ENCODE peak calls at places on chromosome 9, in six cellular contexts. One of them, this sample, is unnamed.

GRCh38 chr9:97388721-97389238 is 23.1 kb upstream of the TDRD7 start:
- DNase-seq in transverse colon: no peak
- DNase-seq in left ventricle myocardium inferior: no peak
- DNase-seq in PC-9: no peak
- DNase-seq in upper lobe of left lung: no peak
- DNase-seq in stomach: no peak
- DNase-seq in this sample: no peak

GRCh38 chr9:4714266-4715016 is 26.6 kb downstream of the AK3 start:
- DNase-seq in transverse colon: no peak
- DNase-seq in left ventricle myocardium inferior: no peak
- DNase-seq in PC-9: no peak
- DNase-seq in upper lobe of left lung: no peak
- DNase-seq in stomach: no peak
- DNase-seq in this sample: no peak

GRCh38 chr9:111601237-111602018 is 2.0 kb upstream of the PTGR1 start:
- DNase-seq in transverse colon: no peak
- DNase-seq in left ventricle myocardium inferior: no peak
- DNase-seq in PC-9: peak; percentile 60
- DNase-seq in upper lobe of left lung: no peak
- DNase-seq in stomach: no peak
- DNase-seq in this sample: no peak

GRCh38 chr9:75378036-75378435 is 289.7 kb downstream of the OSTF1 start:
- DNase-seq in transverse colon: no peak
- DNase-seq in left ventricle myocardium inferior: peak; percentile 64
- DNase-seq in PC-9: no peak
- DNase-seq in upper lobe of left lung: peak; percentile 34
- DNase-seq in stomach: no peak
- DNase-seq in this sample: no peak

GRCh38 chr9:89366711-89367110 is 48.4 kb downstream of the SECISBP2 start:
- DNase-seq in transverse colon: no peak
- DNase-seq in left ventricle myocardium inferior: no peak
- DNase-seq in PC-9: no peak
- DNase-seq in upper lobe of left lung: no peak
- DNase-seq in stomach: no peak
- DNase-seq in this sample: no peak

GRCh38 chr9:111599092-111599947 is at the start of gene PTGR1:
- DNase-seq in transverse colon: peak; percentile 80
- DNase-seq in left ventricle myocardium inferior: peak; percentile 85
- DNase-seq in PC-9: peak; percentile 86
- DNase-seq in upper lobe of left lung: peak; percentile 85
- DNase-seq in stomach: peak; percentile 76
- DNase-seq in this sample: no peak

GRCh38 chr9:4548796-4549725 is 58.8 kb downstream of the SLC1A1 start:
- DNase-seq in transverse colon: peak; percentile 23
- DNase-seq in left ventricle myocardium inferior: peak; percentile 22
- DNase-seq in PC-9: no peak
- DNase-seq in upper lobe of left lung: no peak
- DNase-seq in stomach: no peak
- DNase-seq in this sample: no peak

GRCh38 chr9:19551124-19551929 is 142.5 kb downstream of the ACER2 start:
- DNase-seq in transverse colon: no peak
- DNase-seq in left ventricle myocardium inferior: no peak
- DNase-seq in PC-9: no peak
- DNase-seq in upper lobe of left lung: no peak
- DNase-seq in stomach: no peak
- DNase-seq in this sample: no peak

GRCh38 chr9:34552606-34552981 is 29.8 kb upstream of the ENHO start:
- DNase-seq in transverse colon: no peak
- DNase-seq in left ventricle myocardium inferior: no peak
- DNase-seq in PC-9: no peak
- DNase-seq in upper lobe of left lung: no peak
- DNase-seq in stomach: no peak
- DNase-seq in this sample: no peak

GRCh38 chr9:107295995-107296394 is 12.9 kb downstream of the RAD23B start:
- DNase-seq in transverse colon: no peak
- DNase-seq in left ventricle myocardium inferior: no peak
- DNase-seq in PC-9: no peak
- DNase-seq in upper lobe of left lung: no peak
- DNase-seq in stomach: no peak
- DNase-seq in this sample: no peak

GRCh38 chr9:107290619-107291018 is 7.5 kb downstream of the RAD23B start:
- DNase-seq in transverse colon: no peak
- DNase-seq in left ventricle myocardium inferior: no peak
- DNase-seq in PC-9: no peak
- DNase-seq in upper lobe of left lung: no peak
- DNase-seq in stomach: no peak
- DNase-seq in this sample: no peak

GRCh38 chr9:107293555-107294085 is 10.5 kb downstream of the RAD23B start:
- DNase-seq in transverse colon: no peak
- DNase-seq in left ventricle myocardium inferior: no peak
- DNase-seq in PC-9: no peak
- DNase-seq in upper lobe of left lung: no peak
- DNase-seq in stomach: no peak
- DNase-seq in this sample: no peak

GRCh38 chr9:107292811-107293554 is 9.9 kb downstream of the RAD23B start:
- DNase-seq in transverse colon: no peak
- DNase-seq in left ventricle myocardium inferior: no peak
- DNase-seq in PC-9: no peak
- DNase-seq in upper lobe of left lung: no peak
- DNase-seq in stomach: no peak
- DNase-seq in this sample: no peak

DNA sequence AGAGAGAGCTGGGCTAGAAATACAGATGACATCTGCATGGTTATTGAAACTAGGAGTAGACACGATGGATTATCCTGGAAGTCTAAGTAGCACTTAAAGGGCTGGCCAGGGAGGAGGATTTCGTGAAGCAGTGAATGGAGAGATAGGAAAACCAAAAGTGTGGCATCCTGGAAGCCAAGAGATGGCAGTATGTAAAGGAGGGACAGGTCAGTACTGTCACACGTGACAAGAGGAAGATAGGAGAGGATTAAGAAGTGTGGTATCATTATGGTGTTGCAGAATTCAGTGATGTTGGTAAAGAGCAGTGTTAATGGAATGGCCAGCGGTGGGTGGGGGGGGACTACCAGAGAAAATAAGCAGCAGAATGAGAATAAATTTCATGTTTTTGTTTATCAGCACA is 11.7 kb downstream of the RAD23B start:
- DNase-seq in transverse colon: no peak
- DNase-seq in left ventricle myocardium inferior: no peak
- DNase-seq in PC-9: no peak
- DNase-seq in upper lobe of left lung: no peak
- DNase-seq in stomach: no peak
- DNase-seq in this sample: no peak
- H3K4me1 ChIP-seq in transverse colon: peaks cover 32% of the 10 kb centered on the region
- H3K4me1 ChIP-seq in left ventricle myocardium inferior: peaks cover 79% of the 10 kb centered on the region
- H3K4me1 ChIP-seq in PC-9: peaks cover 59% of the 10 kb centered on the region
- H3K4me1 ChIP-seq in upper lobe of left lung: peaks cover 54% of the 10 kb centered on the region
- H3K4me1 ChIP-seq in stomach: peaks cover 33% of the 10 kb centered on the region
- H3K4me1 ChIP-seq in this sample: peaks cover 19% of the 10 kb centered on the region

GRCh38 chr9:137648396-137648795 is 29.6 kb downstream of the EHMT1 start:
- DNase-seq in transverse colon: no peak
- DNase-seq in left ventricle myocardium inferior: no peak
- DNase-seq in PC-9: no peak
- DNase-seq in upper lobe of left lung: no peak
- DNase-seq in stomach: no peak
- DNase-seq in this sample: no peak

GRCh38 chr9:137647096-137647709 is 28.4 kb downstream of the EHMT1 start:
- DNase-seq in transverse colon: no peak
- DNase-seq in left ventricle myocardium inferior: peak; percentile 0
- DNase-seq in PC-9: no peak
- DNase-seq in upper lobe of left lung: no peak
- DNase-seq in stomach: no peak
- DNase-seq in this sample: no peak

GRCh38 chr9:137650779-137651178 is 32.0 kb downstream of the EHMT1 start:
- DNase-seq in transverse colon: no peak
- DNase-seq in left ventricle myocardium inferior: no peak
- DNase-seq in PC-9: no peak
- DNase-seq in upper lobe of left lung: no peak
- DNase-seq in stomach: no peak
- DNase-seq in this sample: no peak

GRCh38 chr9:137650259-137650658 is 31.5 kb downstream of the EHMT1 start:
- DNase-seq in transverse colon: no peak
- DNase-seq in left ventricle myocardium inferior: no peak
- DNase-seq in PC-9: no peak
- DNase-seq in upper lobe of left lung: no peak
- DNase-seq in stomach: no peak
- DNase-seq in this sample: no peak

DNA sequence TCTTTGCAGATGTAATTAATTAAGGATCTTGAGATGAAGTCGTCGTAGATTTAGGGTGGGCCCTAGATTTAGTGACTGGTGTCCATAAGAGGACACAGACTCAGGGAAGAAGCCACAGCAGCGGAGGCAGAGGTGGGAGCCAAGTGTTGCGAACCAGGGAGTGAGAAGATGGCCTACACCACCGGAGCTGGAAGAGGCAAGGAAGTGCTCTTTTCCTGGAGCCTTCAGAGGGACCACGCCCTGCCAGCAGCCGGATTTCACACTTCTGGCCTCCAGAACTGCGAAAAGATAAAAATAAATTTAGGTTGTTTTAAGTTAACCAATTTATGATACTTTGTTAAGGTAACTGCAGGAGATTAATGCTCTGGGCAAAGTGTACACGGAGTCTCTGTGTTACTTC is 30.7 kb downstream of the EHMT1 start:
- DNase-seq in transverse colon: no peak
- DNase-seq in left ventricle myocardium inferior: no peak
- DNase-seq in PC-9: no peak
- DNase-seq in upper lobe of left lung: no peak
- DNase-seq in stomach: no peak
- DNase-seq in this sample: no peak
- H3K4me1 ChIP-seq in transverse colon: no peaks in the 10 kb centered on the region
- H3K4me1 ChIP-seq in left ventricle myocardium inferior: peaks cover 26% of the 10 kb centered on the region
- H3K4me1 ChIP-seq in PC-9: no peaks in the 10 kb centered on the region
- H3K4me1 ChIP-seq in upper lobe of left lung: no peaks in the 10 kb centered on the region
- H3K4me1 ChIP-seq in stomach: peaks cover 11% of the 10 kb centered on the region
- H3K4me1 ChIP-seq in this sample: no peaks in the 10 kb centered on the region

GRCh38 chr9:123820139-123820538 is 109.8 kb downstream of the DENND1A start:
- DNase-seq in transverse colon: no peak
- DNase-seq in left ventricle myocardium inferior: no peak
- DNase-seq in PC-9: no peak
- DNase-seq in upper lobe of left lung: no peak
- DNase-seq in stomach: no peak
- DNase-seq in this sample: no peak

GRCh38 chr9:123828449-123828848 is 101.5 kb downstream of the DENND1A start:
- DNase-seq in transverse colon: no peak
- DNase-seq in left ventricle myocardium inferior: no peak
- DNase-seq in PC-9: no peak
- DNase-seq in upper lobe of left lung: no peak
- DNase-seq in stomach: no peak
- DNase-seq in this sample: no peak

GRCh38 chr9:123823194-123823947 is 106.6 kb downstream of the DENND1A start:
- DNase-seq in transverse colon: no peak
- DNase-seq in left ventricle myocardium inferior: no peak
- DNase-seq in PC-9: no peak
- DNase-seq in upper lobe of left lung: no peak
- DNase-seq in stomach: no peak
- DNase-seq in this sample: no peak

DNA sequence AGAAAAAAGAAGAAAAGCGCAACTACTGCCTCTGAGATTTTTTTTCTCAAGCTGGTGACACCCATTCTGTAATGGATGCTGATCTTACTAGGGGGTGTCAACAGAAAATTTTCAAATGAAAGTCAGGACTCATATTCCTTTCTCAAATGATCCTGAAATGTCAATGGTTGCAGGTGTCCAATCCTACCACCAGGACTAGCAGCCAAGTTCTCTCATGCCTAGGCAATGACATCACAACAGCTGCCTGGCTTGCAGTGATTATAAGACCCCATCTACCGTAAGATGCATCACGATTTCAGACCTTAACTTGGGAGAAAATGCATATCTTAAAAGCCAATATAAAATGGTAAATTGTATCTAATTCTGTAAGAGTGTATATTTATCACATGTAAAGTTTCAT is 104.6 kb downstream of the DENND1A start:
- DNase-seq in transverse colon: no peak
- DNase-seq in left ventricle myocardium inferior: no peak
- DNase-seq in PC-9: no peak
- DNase-seq in upper lobe of left lung: no peak
- DNase-seq in stomach: no peak
- DNase-seq in this sample: no peak
- H3K4me1 ChIP-seq in transverse colon: no peaks in the 10 kb centered on the region
- H3K4me1 ChIP-seq in left ventricle myocardium inferior: peaks cover 9% of the 10 kb centered on the region
- H3K4me1 ChIP-seq in PC-9: no peaks in the 10 kb centered on the region
- H3K4me1 ChIP-seq in upper lobe of left lung: no peaks in the 10 kb centered on the region
- H3K4me1 ChIP-seq in stomach: no peaks in the 10 kb centered on the region
- H3K4me1 ChIP-seq in this sample: no peaks in the 10 kb centered on the region

GRCh38 chr9:109401990-109402318 is 81.1 kb upstream of the EPB41L4B start:
- DNase-seq in transverse colon: no peak
- DNase-seq in left ventricle myocardium inferior: no peak
- DNase-seq in PC-9: no peak
- DNase-seq in upper lobe of left lung: no peak
- DNase-seq in stomach: no peak
- DNase-seq in this sample: no peak
- H3K4me1 ChIP-seq in transverse colon: no peaks in the 10 kb centered on the region
- H3K4me1 ChIP-seq in left ventricle myocardium inferior: no peaks in the 10 kb centered on the region
- H3K4me1 ChIP-seq in PC-9: no peaks in the 10 kb centered on the region
- H3K4me1 ChIP-seq in upper lobe of left lung: peaks cover 7% of the 10 kb centered on the region
- H3K4me1 ChIP-seq in stomach: no peaks in the 10 kb centered on the region
- H3K4me1 ChIP-seq in this sample: no peaks in the 10 kb centered on the region

GRCh38 chr9:79616971-79617370 is 45.2 kb downstream of the TLE4 start:
- DNase-seq in transverse colon: no peak
- DNase-seq in left ventricle myocardium inferior: no peak
- DNase-seq in PC-9: no peak
- DNase-seq in upper lobe of left lung: no peak
- DNase-seq in stomach: no peak
- DNase-seq in this sample: no peak
- H3K4me1 ChIP-seq in transverse colon: peaks cover 15% of the 10 kb centered on the region
- H3K4me1 ChIP-seq in left ventricle myocardium inferior: peaks cover 41% of the 10 kb centered on the region
- H3K4me1 ChIP-seq in PC-9: no peaks in the 10 kb centered on the region
- H3K4me1 ChIP-seq in upper lobe of left lung: peaks cover 11% of the 10 kb centered on the region
- H3K4me1 ChIP-seq in stomach: peaks cover 31% of the 10 kb centered on the region
- H3K4me1 ChIP-seq in this sample: no peaks in the 10 kb centered on the region